ENCODE peak calls at places on chromosomes 12 and 14, in nine cellular contexts. One of them, this sample, is unnamed.
A peak's percentile ranks its signal among the peaks of the same experiment; 100 is the strongest.

GRCh38 chr14:100341301-100342031 is 18.3 kb downstream of the SLC25A47 start:
- DNase-seq in caudate nucleus: no peak
- DNase-seq in ecto neural progenitor cell: no peak
- DNase-seq in osteoblast: peak; percentile 99
- DNase-seq in NCI-H1105 treated with DMSO at 0.1 percent for 48 hours: no peak
- DNase-seq in astrocyte: peak; percentile 78
- DNase-seq in stomach: peak; percentile 41
- DNase-seq in psoas muscle: no peak
- DNase-seq in heart left ventricle: no peak
- DNase-seq in this sample: peak; percentile 63

GRCh38 chr12:57173089-57173488 is 25.7 kb upstream of the LRP1-AS start:
- DNase-seq in caudate nucleus: no peak
- DNase-seq in ecto neural progenitor cell: peak; percentile 71
- DNase-seq in osteoblast: peak; percentile 92
- DNase-seq in NCI-H1105 treated with DMSO at 0.1 percent for 48 hours: no peak
- DNase-seq in astrocyte: no peak
- DNase-seq in stomach: no peak
- DNase-seq in psoas muscle: no peak
- DNase-seq in heart left ventricle: no peak
- DNase-seq in this sample: peak; percentile 82

GRCh38 chr12:115295886-115296285 is 611.9 kb upstream of the TBX3 start:
- DNase-seq in caudate nucleus: no peak
- DNase-seq in ecto neural progenitor cell: no peak
- DNase-seq in osteoblast: no peak
- DNase-seq in NCI-H1105 treated with DMSO at 0.1 percent for 48 hours: no peak
- DNase-seq in astrocyte: no peak
- DNase-seq in stomach: no peak
- DNase-seq in psoas muscle: no peak
- DNase-seq in heart left ventricle: no peak
- DNase-seq in this sample: no peak

GRCh38 chr14:90554341-90554740 is 157.5 kb downstream of the CALM1 start:
- DNase-seq in caudate nucleus: peak; percentile 68
- DNase-seq in ecto neural progenitor cell: no peak
- DNase-seq in osteoblast: no peak
- DNase-seq in NCI-H1105 treated with DMSO at 0.1 percent for 48 hours: peak; percentile 58
- DNase-seq in astrocyte: no peak
- DNase-seq in stomach: peak; percentile 85
- DNase-seq in psoas muscle: no peak
- DNase-seq in heart left ventricle: no peak
- DNase-seq in this sample: no peak

GRCh38 chr14:80645667-80646413 is 295.7 kb downstream of the CEP128 start:
- DNase-seq in caudate nucleus: no peak
- DNase-seq in ecto neural progenitor cell: no peak
- DNase-seq in osteoblast: no peak
- DNase-seq in NCI-H1105 treated with DMSO at 0.1 percent for 48 hours: no peak
- DNase-seq in astrocyte: no peak
- DNase-seq in stomach: no peak
- DNase-seq in psoas muscle: no peak
- DNase-seq in heart left ventricle: no peak
- DNase-seq in this sample: no peak

GRCh38 chr12:111393700-111394275 is 11.9 kb upstream of the SH2B3 start:
- DNase-seq in caudate nucleus: no peak
- DNase-seq in ecto neural progenitor cell: no peak
- DNase-seq in osteoblast: no peak
- DNase-seq in NCI-H1105 treated with DMSO at 0.1 percent for 48 hours: no peak
- DNase-seq in astrocyte: no peak
- DNase-seq in stomach: no peak
- DNase-seq in psoas muscle: peak; percentile 64
- DNase-seq in heart left ventricle: peak; percentile 77
- DNase-seq in this sample: peak; percentile 88

GRCh38 chr12:25151476-25151875 is 43.5 kb downstream of the DNAI7 start:
- DNase-seq in caudate nucleus: no peak
- DNase-seq in ecto neural progenitor cell: no peak
- DNase-seq in osteoblast: peak; percentile 86
- DNase-seq in NCI-H1105 treated with DMSO at 0.1 percent for 48 hours: no peak
- DNase-seq in astrocyte: peak; percentile 98
- DNase-seq in stomach: peak; percentile 32
- DNase-seq in psoas muscle: no peak
- DNase-seq in heart left ventricle: peak; percentile 56
- DNase-seq in this sample: peak; percentile 94

GRCh38 chr12:63226792-63227463 is 75.9 kb upstream of the AVPR1A start:
- DNase-seq in caudate nucleus: no peak
- DNase-seq in ecto neural progenitor cell: no peak
- DNase-seq in osteoblast: peak; percentile 13
- DNase-seq in NCI-H1105 treated with DMSO at 0.1 percent for 48 hours: no peak
- DNase-seq in astrocyte: no peak
- DNase-seq in stomach: no peak
- DNase-seq in psoas muscle: no peak
- DNase-seq in heart left ventricle: no peak
- DNase-seq in this sample: no peak

GRCh38 chr12:24084800-24085199 is 135.3 kb upstream of the SOX5 start:
- DNase-seq in caudate nucleus: no peak
- DNase-seq in ecto neural progenitor cell: no peak
- DNase-seq in osteoblast: no peak
- DNase-seq in NCI-H1105 treated with DMSO at 0.1 percent for 48 hours: no peak
- DNase-seq in astrocyte: no peak
- DNase-seq in stomach: no peak
- DNase-seq in psoas muscle: no peak
- DNase-seq in heart left ventricle: no peak
- DNase-seq in this sample: no peak

GRCh38 chr12:119695034-119695433 is 27.1 kb downstream of the PRKAB1 start:
- DNase-seq in caudate nucleus: no peak
- DNase-seq in ecto neural progenitor cell: no peak
- DNase-seq in osteoblast: peak; percentile 74
- DNase-seq in NCI-H1105 treated with DMSO at 0.1 percent for 48 hours: no peak
- DNase-seq in astrocyte: no peak
- DNase-seq in stomach: no peak
- DNase-seq in psoas muscle: no peak
- DNase-seq in heart left ventricle: no peak
- DNase-seq in this sample: no peak

GRCh38 chr14:57875296-57875695 is 9.4 kb upstream of the SLC35F4 start:
- DNase-seq in caudate nucleus: no peak
- DNase-seq in ecto neural progenitor cell: no peak
- DNase-seq in osteoblast: no peak
- DNase-seq in NCI-H1105 treated with DMSO at 0.1 percent for 48 hours: no peak
- DNase-seq in astrocyte: no peak
- DNase-seq in stomach: no peak
- DNase-seq in psoas muscle: no peak
- DNase-seq in heart left ventricle: no peak
- DNase-seq in this sample: no peak

GRCh38 chr12:6090786-6091185 is 33.7 kb downstream of the VWF start:
- DNase-seq in caudate nucleus: no peak
- DNase-seq in ecto neural progenitor cell: no peak
- DNase-seq in osteoblast: peak; percentile 46
- DNase-seq in NCI-H1105 treated with DMSO at 0.1 percent for 48 hours: no peak
- DNase-seq in astrocyte: peak; percentile 58
- DNase-seq in stomach: no peak
- DNase-seq in psoas muscle: no peak
- DNase-seq in heart left ventricle: no peak
- DNase-seq in this sample: peak; percentile 45

GRCh38 chr14:74980398-74980745 is 22.3 kb upstream of the EIF2B2 start:
- DNase-seq in caudate nucleus: no peak
- DNase-seq in ecto neural progenitor cell: no peak
- DNase-seq in osteoblast: no peak
- DNase-seq in NCI-H1105 treated with DMSO at 0.1 percent for 48 hours: no peak
- DNase-seq in astrocyte: no peak
- DNase-seq in stomach: no peak
- DNase-seq in psoas muscle: peak; percentile 52
- DNase-seq in heart left ventricle: no peak
- DNase-seq in this sample: no peak

GRCh38 chr14:99381688-99382060 is 99.0 kb downstream of the SETD3 start:
- DNase-seq in caudate nucleus: no peak
- DNase-seq in ecto neural progenitor cell: no peak
- DNase-seq in osteoblast: no peak
- DNase-seq in NCI-H1105 treated with DMSO at 0.1 percent for 48 hours: no peak
- DNase-seq in astrocyte: no peak
- DNase-seq in stomach: no peak
- DNase-seq in psoas muscle: no peak
- DNase-seq in heart left ventricle: no peak
- DNase-seq in this sample: no peak

GRCh38 chr12:88509851-88510250 is 70.4 kb downstream of the KITLG start:
- DNase-seq in caudate nucleus: no peak
- DNase-seq in ecto neural progenitor cell: no peak
- DNase-seq in osteoblast: no peak
- DNase-seq in NCI-H1105 treated with DMSO at 0.1 percent for 48 hours: no peak
- DNase-seq in astrocyte: no peak
- DNase-seq in stomach: no peak
- DNase-seq in psoas muscle: no peak
- DNase-seq in heart left ventricle: no peak
- DNase-seq in this sample: no peak

GRCh38 chr12:53596920-53597363 is 29.2 kb downstream of the ATF7 start:
- DNase-seq in caudate nucleus: no peak
- DNase-seq in ecto neural progenitor cell: no peak
- DNase-seq in osteoblast: peak; percentile 67
- DNase-seq in NCI-H1105 treated with DMSO at 0.1 percent for 48 hours: no peak
- DNase-seq in astrocyte: peak; percentile 67
- DNase-seq in stomach: no peak
- DNase-seq in psoas muscle: no peak
- DNase-seq in heart left ventricle: no peak
- DNase-seq in this sample: no peak

GRCh38 chr14:48417715-48418500 is 742.5 kb upstream of the MDGA2 start:
- DNase-seq in caudate nucleus: no peak
- DNase-seq in ecto neural progenitor cell: no peak
- DNase-seq in osteoblast: no peak
- DNase-seq in NCI-H1105 treated with DMSO at 0.1 percent for 48 hours: no peak
- DNase-seq in astrocyte: no peak
- DNase-seq in stomach: no peak
- DNase-seq in psoas muscle: no peak
- DNase-seq in heart left ventricle: no peak
- DNase-seq in this sample: no peak

GRCh38 chr12:62466018-62466595 is 519 bp upstream of the MON2 start:
- DNase-seq in caudate nucleus: no peak
- DNase-seq in ecto neural progenitor cell: peak; percentile 68
- DNase-seq in osteoblast: peak; percentile 92
- DNase-seq in NCI-H1105 treated with DMSO at 0.1 percent for 48 hours: no peak
- DNase-seq in astrocyte: peak; percentile 20
- DNase-seq in stomach: peak; percentile 35
- DNase-seq in psoas muscle: no peak
- DNase-seq in heart left ventricle: no peak
- DNase-seq in this sample: peak; percentile 73

GRCh38 chr14:65258391-65258790 is 154.1 kb upstream of the FUT8 start:
- DNase-seq in caudate nucleus: no peak
- DNase-seq in ecto neural progenitor cell: no peak
- DNase-seq in osteoblast: peak; percentile 60
- DNase-seq in NCI-H1105 treated with DMSO at 0.1 percent for 48 hours: no peak
- DNase-seq in astrocyte: peak; percentile 84
- DNase-seq in stomach: no peak
- DNase-seq in psoas muscle: no peak
- DNase-seq in heart left ventricle: no peak
- DNase-seq in this sample: no peak

GRCh38 chr12:26523708-26524150 is 309.3 kb downstream of the ITPR2 start:
- DNase-seq in caudate nucleus: peak; percentile 73
- DNase-seq in ecto neural progenitor cell: no peak
- DNase-seq in osteoblast: peak; percentile 71
- DNase-seq in NCI-H1105 treated with DMSO at 0.1 percent for 48 hours: no peak
- DNase-seq in astrocyte: peak; percentile 91
- DNase-seq in stomach: peak; percentile 93
- DNase-seq in psoas muscle: peak; percentile 92
- DNase-seq in heart left ventricle: peak; percentile 87
- DNase-seq in this sample: no peak

GRCh38 chr12:57112492-57113294 is 1.5 kb upstream of the STAT6 start:
- DNase-seq in caudate nucleus: no peak
- DNase-seq in ecto neural progenitor cell: no peak
- DNase-seq in osteoblast: no peak
- DNase-seq in NCI-H1105 treated with DMSO at 0.1 percent for 48 hours: no peak
- DNase-seq in astrocyte: no peak
- DNase-seq in stomach: peak; percentile 86
- DNase-seq in psoas muscle: no peak
- DNase-seq in heart left ventricle: no peak
- DNase-seq in this sample: no peak

GRCh38 chr12:116080415-116080814 is 197.1 kb downstream of the MED13L start:
- DNase-seq in caudate nucleus: no peak
- DNase-seq in ecto neural progenitor cell: no peak
- DNase-seq in osteoblast: no peak
- DNase-seq in NCI-H1105 treated with DMSO at 0.1 percent for 48 hours: no peak
- DNase-seq in astrocyte: no peak
- DNase-seq in stomach: no peak
- DNase-seq in psoas muscle: no peak
- DNase-seq in heart left ventricle: no peak
- DNase-seq in this sample: no peak

GRCh38 chr12:121579190-121579791 is 1.5 kb downstream of the KDM2B start:
- DNase-seq in caudate nucleus: peak; percentile 34
- DNase-seq in ecto neural progenitor cell: peak; percentile 70
- DNase-seq in osteoblast: peak; percentile 87
- DNase-seq in NCI-H1105 treated with DMSO at 0.1 percent for 48 hours: peak; percentile 45
- DNase-seq in astrocyte: no peak
- DNase-seq in stomach: peak; percentile 41
- DNase-seq in psoas muscle: peak; percentile 68
- DNase-seq in heart left ventricle: peak; percentile 70
- DNase-seq in this sample: peak; percentile 75

This sample was measured in islet precursor cell.